ENCODE peak calls at places on chromosome 2, in eight cellular contexts. C is EH; N is stimulated activated CD4-positive, alpha-beta T cell treated with anti-CD3 and anti-CD28 coated beads, Interleukin-2, amount 100 ng/mL, for 24 hours; M is fibroblast of lung; D is A549; K is activated T-cell treated with anti-CD3 and anti-CD28 coated beads, Interleukin-2, amount 50 U/mL, for 72 hours; L is left ventricle myocardium inferior; T is left cardiac atrium. J is an unnamed sample.

GRCh38 chr2:60926751-60927568 is 45.6 kb downstream of the REL start:
- DNase-seq in T (no peak), M (peak), N (no peak), K (no peak), D (no peak), L (no peak), C (peak), J (no peak)

GRCh38 chr2:237667891-237668290 is 40.5 kb downstream of the LRRFIP1 start:
- DNase-seq in M (no peak), C (no peak), D (no peak), L (no peak), N (no peak), K (no peak), T (no peak), J (no peak)

GRCh38 chr2:45047301-45047700 is 38.0 kb upstream of the SIX2 start:
- DNase-seq in T (no peak), D (no peak), C (no peak), K (no peak), M (no peak), L (no peak), N (no peak), J (no peak)

GRCh38 chr2:205375453-205375852 is 306.8 kb upstream of the NRP2 start:
- DNase-seq in L (no peak), C (no peak), D (no peak), N (no peak), M (no peak), T (no peak), K (no peak), J (no peak)

GRCh38 chr2:127609031-127609751 is 36.8 kb upstream of the GPR17 start:
- DNase-seq in T (no peak), L (no peak), M (no peak), D (no peak), C (no peak), K (no peak), N (no peak), J (no peak)

GRCh38 chr2:45353879-45354278 is 257.2 kb downstream of the SRBD1 start:
- DNase-seq in N (no peak), L (no peak), K (no peak), T (no peak), C (peak), D (no peak), M (peak), J (no peak)

GRCh38 chr2:64327510-64328414 is 126.2 kb upstream of the LGALSL start:
- DNase-seq in C (peak), K (peak), T (peak), D (no peak), M (peak), L (peak), N (peak), J (peak)

GRCh38 chr2:219434718-219435525 is at the start of gene SPEG:
- DNase-seq in L (no peak), M (peak), K (no peak), D (no peak), C (no peak), T (no peak), N (no peak), J (no peak)

GRCh38 chr2:66437601-66438497 is 2.9 kb downstream of the MEIS1 start:
- DNase-seq in L (peak), T (peak), K (no peak), D (no peak), C (peak), N (no peak), M (peak), J (no peak)

GRCh38 chr2:109005686-109006204 is 16.7 kb upstream of the EDAR start:
- DNase-seq in K (no peak), N (no peak), D (no peak), M (peak), C (no peak), T (peak), L (no peak), J (no peak)

GRCh38 chr2:152826880-152827279 is 108.5 kb downstream of the ARL6IP6 start:
- DNase-seq in C (peak), M (peak), K (no peak), N (no peak), T (no peak), D (no peak), L (no peak), J (no peak)

GRCh38 chr2:68770271-68771111 is 35.9 kb downstream of the ARHGAP25 start:
- DNase-seq in C (no peak), K (no peak), T (no peak), D (no peak), L (no peak), M (peak), N (no peak), J (no peak)

GRCh38 chr2:210063306-210063705 is 60.9 kb downstream of the RPE start:
- DNase-seq in K (no peak), L (no peak), C (no peak), M (no peak), T (no peak), N (no peak), D (no peak), J (no peak)

GRCh38 chr2:158034198-158034831 is 67.4 kb upstream of the UPP2 start:
- DNase-seq in M (peak), C (peak), L (no peak), N (no peak), D (peak), K (no peak), T (peak), J (no peak)

GRCh38 chr2:208265371-208265806 is 666 bp upstream of the PIKFYVE start:
- DNase-seq in N (peak), K (peak), L (no peak), C (peak), D (peak), M (peak), T (no peak), J (peak)

GRCh38 chr2:68251187-68251854 is 1.0 kb downstream of the PPP3R1 start:
- DNase-seq in L (peak), N (peak), C (peak), T (peak), D (peak), K (peak), M (peak), J (peak)

GRCh38 chr2:176565641-176566323 is 296.5 kb downstream of the MTX2 start:
- DNase-seq in M (peak), K (no peak), C (no peak), L (no peak), N (no peak), D (no peak), T (peak), J (no peak)

GRCh38 chr2:54212456-54212855 is 43.6 kb downstream of the TSPYL6 start:
- DNase-seq in K (no peak), C (peak), L (no peak), M (peak), N (no peak), T (no peak), D (no peak), J (no peak)

GRCh38 chr2:232534940-232535735 is 4.4 kb upstream of the CHRNG start:
- DNase-seq in N (no peak), T (no peak), C (no peak), D (no peak), L (peak), M (no peak), K (no peak), J (no peak)

GRCh38 chr2:168278424-168278888 is 31.1 kb upstream of the STK39 start:
- DNase-seq in C (peak), L (no peak), M (peak), N (no peak), T (no peak), K (no peak), D (no peak), J (no peak)

GRCh38 chr2:69753659-69754350 is 11.9 kb downstream of the ANXA4 start:
- DNase-seq in C (no peak), N (no peak), M (no peak), D (no peak), K (no peak), T (no peak), L (no peak), J (no peak)

GRCh38 chr2:198371902-198372611 is 567.7 kb downstream of the PLCL1 start:
- DNase-seq in D (no peak), N (no peak), M (peak), C (peak), T (no peak), L (no peak), K (no peak), J (no peak)

GRCh38 chr2:187228986-187229385 is 219.1 kb downstream of the CALCRL start:
- DNase-seq in C (no peak), D (no peak), N (no peak), L (no peak), K (no peak), T (no peak), M (no peak), J (no peak)

GRCh38 chr2:235493775-235494715 is at the start of gene AGAP1:
- DNase-seq in D (peak), K (peak), M (peak), T (peak), L (peak), C (peak), N (peak), J (peak)

GRCh38 chr2:164881524-164881923 is 39.9 kb upstream of the COBLL1 start:
- DNase-seq in D (no peak), T (no peak), N (no peak), C (peak), K (no peak), M (no peak), L (no peak), J (no peak)

J was measured in activated naive CD8-positive, alpha-beta T cell treated with anti-CD3 and anti-CD28 coated beads for 36 hours.